ENCODE peak calls at places on chromosomes 12 and 14, in eight cellular contexts. G is uterus, Q is AG10803, A is gastrocnemius medialis, L is MM.1S, M is hepatocyte, N is choroid plexus epithelial cell, K is astrocyte of the spinal cord. H is an unnamed sample.

GRCh38 chr12:116690016-116690709 is 47.7 kb downstream of the SPRING1 start:
- DNase-seq in G (no peak), Q (no peak), N (no peak), A (no peak), K (no peak), L (no peak), M (no peak), H (no peak)

GRCh38 chr14:80425686-80426085 is 214.4 kb upstream of the DIO2 start:
- DNase-seq in L (no peak), G (no peak), N (peak; percentile 94), Q (peak; percentile 84), M (peak; percentile 5), A (peak; percentile 21), K (peak; percentile 88), H (no peak)

GRCh38 chr14:58131386-58131785 is 20.6 kb downstream of the ARMH4 start:
- DNase-seq in Q (peak; percentile 17), L (no peak), M (no peak), N (peak; percentile 40), G (no peak), K (peak; percentile 34), A (no peak), H (no peak)

GRCh38 chr14:90848944-90849731 is 32.9 kb upstream of the TTC7B start:
- DNase-seq in A (no peak), Q (no peak), G (no peak), M (no peak), K (peak; percentile 7), L (no peak), N (no peak), H (no peak)

GRCh38 chr12:90233168-90234100 is 524.8 kb upstream of the ATP2B1 start:
- DNase-seq in Q (peak; percentile 76), A (no peak), N (peak; percentile 22), G (no peak), L (no peak), K (no peak), M (no peak), H (no peak)

GRCh38 chr12:29566441-29566840 is 69.0 kb upstream of the OVCH1 start:
- DNase-seq in Q (no peak), G (no peak), M (peak; percentile 20), L (no peak), A (no peak), K (peak; percentile 76), N (peak; percentile 91), H (no peak)

GRCh38 chr12:64598831-64599230 is 11.5 kb upstream of the RASSF3 start:
- DNase-seq in A (no peak), K (no peak), G (no peak), M (no peak), L (no peak), Q (no peak), N (no peak), H (no peak)

GRCh38 chr14:64232095-64232830 is 61.9 kb downstream of the ESR2 start:
- DNase-seq in Q (peak; percentile 68), G (no peak), M (no peak), N (peak; percentile 95), A (peak; percentile 61), L (no peak), K (peak; percentile 94), H (peak; percentile 60)

GRCh38 chr12:53062977-53063707 is 13.3 kb downstream of the TNS2 start:
- DNase-seq in Q (no peak), N (no peak), G (no peak), L (no peak), M (no peak), A (no peak), K (no peak), H (no peak)

GRCh38 chr14:93978735-93979134 is 2.4 kb upstream of the ASB2 start:
- DNase-seq in M (no peak), G (no peak), Q (no peak), N (no peak), A (no peak), K (no peak), L (no peak), H (no peak)

GRCh38 chr14:105481886-105482454 is 4.7 kb upstream of the CRIP1 start:
- DNase-seq in N (peak; percentile 99), L (peak; percentile 84), M (peak; percentile 96), A (peak; percentile 79), Q (peak; percentile 99), K (peak; percentile 97), G (peak; percentile 94), H (peak; percentile 77)

GRCh38 chr14:105480165-105480564 is 5.5 kb downstream of the CRIP2 start:
- DNase-seq in A (no peak), M (no peak), K (no peak), L (no peak), Q (no peak), N (no peak), G (no peak), H (no peak)

GRCh38 chr14:105479438-105480164 is 5.0 kb downstream of the CRIP2 start:
- DNase-seq in A (no peak), K (no peak), M (no peak), N (no peak), L (no peak), Q (no peak), G (no peak), H (no peak)

GRCh38 chr14:105482486-105483110 is 4.1 kb upstream of the CRIP1 start:
- DNase-seq in N (no peak), M (no peak), G (no peak), A (no peak), Q (no peak), L (no peak), K (no peak), H (no peak)

DNA sequence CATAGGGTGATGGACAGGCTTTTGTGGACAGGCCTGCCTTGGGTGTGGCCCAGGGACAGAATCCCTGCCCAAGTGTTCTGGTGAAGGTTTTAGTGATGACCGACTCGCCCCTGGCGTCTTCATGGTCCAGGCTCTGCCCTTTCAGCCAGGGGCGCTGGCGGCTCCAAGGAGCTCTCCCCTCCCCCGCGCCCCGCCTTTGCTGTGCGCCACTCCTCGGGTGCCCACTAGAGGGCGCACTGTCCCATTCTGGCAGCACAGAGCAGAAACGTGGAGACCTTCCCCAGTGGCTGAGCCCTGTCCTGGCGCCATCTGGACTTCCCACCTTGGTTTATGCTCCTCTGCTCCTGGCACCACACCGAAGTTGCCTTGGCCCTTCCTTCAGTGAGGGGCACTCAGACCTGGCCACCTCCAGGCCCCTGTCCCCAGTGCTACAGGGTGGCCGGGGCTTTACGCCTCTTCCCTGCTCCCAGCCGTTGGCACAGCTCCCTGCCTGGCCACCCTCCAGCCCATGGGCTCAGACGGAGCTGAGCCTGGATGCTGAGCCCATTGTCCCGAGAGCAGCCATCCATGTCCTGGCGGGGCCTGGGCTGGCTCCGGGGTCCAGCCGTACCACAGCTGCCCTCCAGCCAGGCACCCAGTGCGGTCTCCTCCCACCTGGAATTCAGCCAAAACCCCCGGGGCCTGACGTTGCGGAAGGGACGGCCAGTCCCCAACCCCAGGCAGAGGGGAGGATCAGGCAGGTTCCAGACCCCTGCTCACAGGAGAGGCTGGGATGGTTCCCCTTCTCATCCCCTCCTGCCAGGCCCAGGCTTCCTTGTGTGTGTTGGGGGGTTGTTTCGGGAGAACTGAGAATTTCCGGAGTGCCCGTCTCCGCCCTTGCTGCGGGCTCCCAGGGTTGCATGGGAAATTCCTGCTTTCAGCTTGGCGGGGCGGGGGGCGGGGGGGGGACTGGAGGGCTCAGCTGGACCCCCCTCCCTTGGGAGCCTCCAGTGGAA is 5.6 kb upstream of the CRIP1 start:
- DNase-seq in K (peak; percentile 91), Q (peak; percentile 87), G (peak; percentile 88), L (peak; percentile 53), A (peak; percentile 62), N (peak; percentile 88), M (peak; percentile 91), H (no peak)
- TF ChIP-seq CTCF in K (peak; percentile 98), Q (peak; percentile 90), G (peak; percentile 99), L (peak; percentile 83), A (peak; percentile 99), N (peak; percentile 95), M (peak; percentile 98), H (peak; percentile 98)

GRCh38 chr14:28762290-28762948 is 4.2 kb upstream of the FOXG1 start:
- DNase-seq in N (no peak), M (no peak), K (peak; percentile 10), Q (no peak), L (no peak), G (no peak), A (no peak), H (no peak)

GRCh38 chr14:28765907-28766504 is 581 bp upstream of the FOXG1 start:
- DNase-seq in K (peak; percentile 52), L (no peak), M (peak; percentile 25), G (no peak), A (no peak), N (no peak), Q (no peak), H (no peak)

GRCh38 chr14:28762949-28763313 is 3.7 kb upstream of the FOXG1 start:
- DNase-seq in G (no peak), M (no peak), L (no peak), A (no peak), Q (no peak), N (no peak), K (no peak), H (no peak)

GRCh38 chr14:28765169-28765906 is 1.2 kb upstream of the FOXG1 start:
- DNase-seq in N (no peak), L (no peak), M (no peak), A (no peak), Q (no peak), K (peak; percentile 40), G (no peak), H (no peak)

DNA sequence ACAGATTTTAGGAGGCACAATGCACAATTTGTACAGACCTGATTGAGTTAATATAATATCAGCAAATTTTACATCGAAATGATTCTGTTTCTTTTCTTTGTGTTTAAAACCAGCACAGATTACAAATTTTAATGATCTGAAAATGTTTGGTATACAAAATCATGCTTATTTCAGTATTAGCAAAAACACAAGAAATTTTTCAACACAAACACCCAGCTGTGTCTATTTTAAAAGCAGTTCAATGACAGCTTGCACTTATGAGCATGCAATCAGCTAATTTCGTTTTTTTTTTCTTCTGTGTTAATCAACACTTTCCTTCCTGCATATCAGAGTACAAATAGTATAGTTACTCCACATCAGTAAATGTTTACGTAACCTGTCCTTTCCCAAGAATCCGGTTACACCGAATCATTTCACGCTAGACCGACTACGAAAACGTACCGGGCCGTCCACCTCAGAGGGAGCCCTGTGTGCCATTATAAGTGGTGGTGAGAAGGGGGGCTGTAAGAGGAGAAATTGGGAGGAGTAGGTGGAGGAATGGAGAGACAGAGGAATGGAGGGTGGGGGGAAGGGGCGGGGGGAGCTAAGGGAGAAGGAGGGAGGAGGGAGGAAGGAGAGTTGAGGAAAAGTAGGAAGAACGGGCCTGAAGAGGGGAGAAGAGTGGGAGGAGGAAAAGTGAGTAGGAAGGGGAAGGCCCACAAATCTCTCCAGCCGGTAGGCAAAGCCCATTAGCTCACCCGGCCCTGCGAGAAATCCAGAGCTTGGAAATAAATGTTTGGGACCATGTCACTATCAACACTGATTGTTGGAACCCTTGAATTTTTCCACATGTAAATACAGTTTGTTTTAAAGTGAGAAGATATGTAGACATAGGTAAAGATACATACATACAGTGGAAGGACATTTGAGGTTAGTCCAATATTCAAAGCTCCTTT is 2.4 kb upstream of the FOXG1 start:
- DNase-seq in N (no peak), A (no peak), K (peak; percentile 39), L (no peak), G (no peak), M (no peak), Q (no peak), H (no peak)
- H3K4me3 ChIP-seq in N (no peak overlapping the region), A (no peak overlapping the region), K (peak overlapping the region; percentile 42), L (no peak overlapping the region), G (no peak overlapping the region), M (no peak overlapping the region), Q (no peak overlapping the region), H (no peak overlapping the region)

GRCh38 chr12:56117778-56118687 is at the start of gene ZC3H10:
- DNase-seq in Q (peak; percentile 99), G (peak; percentile 99), M (peak; percentile 99), A (peak; percentile 98), N (peak; percentile 100), K (peak; percentile 100), L (peak; percentile 100), H (peak; percentile 100)
- TF ChIP-seq CTCF in Q (peak; percentile 51), G (peak; percentile 61), M (peak; percentile 50), A (peak; percentile 58), N (peak; percentile 58), K (peak; percentile 67), L (peak; percentile 42), H (peak; percentile 42)

GRCh38 chr14:76195003-76195402 is 43.3 kb downstream of the GPATCH2L start:
- DNase-seq in G (no peak), L (no peak), Q (no peak), A (no peak), N (no peak), K (no peak), M (no peak), H (no peak)
- H3K4me3 ChIP-seq in G (no peak overlapping the region), L (no peak overlapping the region), Q (no peak overlapping the region), A (no peak overlapping the region), N (no peak overlapping the region), K (no peak overlapping the region), M (no peak overlapping the region), H (peak overlapping the region; percentile 8)

H was measured in GM12864.